ENCODE peak calls at places on chromosome 9, in five cellular contexts. Y, J, V, M and E are unnamed samples.

GRCh38 chr9:3023449-3023848 is 179.6 kb upstream of the PUM3 start:
- DNase-seq in V (no peak), Y (no peak), M (no peak), J (no peak), E (no peak)

GRCh38 chr9:121774715-121775613 is 123.5 kb downstream of the DAB2IP start:
- DNase-seq in Y (no peak), J (no peak), M (no peak), V (no peak), E (no peak)

GRCh38 chr9:29213374-29214161 is 1640.3 kb upstream of the C9orf72 start:
- DNase-seq in J (no peak), Y (peak), M (peak), V (peak), E (peak)

GRCh38 chr9:108050894-108051293 is 561.3 kb upstream of the KLF4 start:
- DNase-seq in J (no peak), Y (no peak), V (no peak), M (no peak), E (no peak)

GRCh38 chr9:134366223-134367031 is 40.2 kb downstream of the RXRA start:
- DNase-seq in V (peak), M (peak), J (peak), Y (peak), E (peak)

GRCh38 chr9:76198336-76198735 is 195.9 kb downstream of the RFK start:
- DNase-seq in V (no peak), M (no peak), J (no peak), Y (no peak), E (no peak)

GRCh38 chr9:130860458-130861316 is 25.6 kb downstream of the ABL1 start:
- DNase-seq in Y (peak), V (no peak), J (no peak), M (peak), E (no peak)

GRCh38 chr9:15249042-15249818 is 57.8 kb downstream of the TTC39B start:
- DNase-seq in Y (no peak), J (no peak), V (no peak), M (no peak), E (peak)

GRCh38 chr9:91102269-91102668 is 259.4 kb downstream of the AUH start:
- DNase-seq in Y (no peak), J (no peak), V (no peak), M (no peak), E (no peak)

GRCh38 chr9:121225240-121225639 is 23.6 kb upstream of the RAB14 start:
- DNase-seq in J (no peak), M (no peak), V (no peak), Y (peak), E (no peak)

GRCh38 chr9:128201441-128202369 is 1.5 kb upstream of the DNM1 start:
- DNase-seq in V (no peak), Y (peak), M (no peak), J (no peak), E (no peak)

GRCh38 chr9:77978086-77978781 is 53.4 kb downstream of the GNAQ start:
- DNase-seq in Y (peak), M (no peak), V (no peak), J (no peak), E (no peak)

GRCh38 chr9:81363916-81364480 is 325.3 kb downstream of the TLE1 start:
- DNase-seq in Y (no peak), J (no peak), V (no peak), M (no peak), E (no peak)

GRCh38 chr9:108103294-108103693 is 613.7 kb upstream of the KLF4 start:
- DNase-seq in V (no peak), Y (no peak), M (no peak), J (no peak), E (no peak)

GRCh38 chr9:99824378-99825157 is 2.9 kb downstream of the NR4A3 start:
- DNase-seq in Y (peak), J (peak), V (no peak), M (peak), E (peak)

GRCh38 chr9:133375724-133376654 is at the start of the genes STKLD1 and SURF4:
- DNase-seq in J (peak), Y (peak), M (peak), V (peak), E (peak)

GRCh38 chr9:126698756-126699155 is 85.0 kb downstream of the LMX1B start:
- DNase-seq in M (no peak), Y (no peak), V (no peak), J (no peak), E (no peak)

GRCh38 chr9:93693129-93693528 is 116.7 kb downstream of the PHF2 start:
- DNase-seq in M (no peak), J (no peak), Y (no peak), V (no peak), E (no peak)

GRCh38 chr9:76109953-76110352 is 219.5 kb downstream of the PCSK5 start:
- DNase-seq in M (peak), V (no peak), J (no peak), Y (no peak), E (peak)

GRCh38 chr9:87040410-87041009 is 93.2 kb upstream of the GAS1 start:
- DNase-seq in J (no peak), V (no peak), Y (no peak), M (no peak), E (no peak)

GRCh38 chr9:2621678-2622360 is at the start of gene VLDLR:
- DNase-seq in V (no peak), J (peak), Y (peak), M (peak), E (peak)

GRCh38 chr9:91705386-91705785 is 244.6 kb downstream of the ROR2 start:
- DNase-seq in Y (no peak), V (no peak), J (no peak), M (no peak), E (no peak)

GRCh38 chr9:136901516-136902258 is 15.4 kb downstream of the TRAF2 start:
- DNase-seq in Y (no peak), J (peak), V (no peak), M (peak), E (no peak)

GRCh38 chr9:80968611-80969010 is 720.7 kb downstream of the TLE1 start:
- DNase-seq in M (peak), Y (no peak), J (peak), V (no peak), E (no peak)

GRCh38 chr9:21715408-21715807 is 87.0 kb upstream of the MTAP start:
- DNase-seq in M (no peak), V (no peak), J (no peak), Y (no peak), E (no peak)

GRCh38 chr9:121331992-121332685 is 37.9 kb downstream of the STOM start:
- DNase-seq in V (no peak), Y (peak), J (peak), M (no peak), E (no peak)

GRCh38 chr9:94277885-94278536 is 18.9 kb downstream of the ZNF169 start:
- DNase-seq in Y (no peak), J (no peak), M (no peak), V (no peak), E (no peak)

GRCh38 chr9:121935744-121936143 is 157.4 kb downstream of the TTLL11 start:
- DNase-seq in V (no peak), M (no peak), Y (no peak), J (no peak), E (peak)

GRCh38 chr9:97415146-97415545 is 3.2 kb downstream of the TDRD7 start:
- DNase-seq in J (no peak), M (no peak), V (no peak), Y (no peak), E (no peak)

GRCh38 chr9:20658677-20659473 is 25.2 kb upstream of the FOCAD start:
- DNase-seq in J (no peak), V (no peak), Y (no peak), M (no peak), E (no peak)

GRCh38 chr9:27836661-27837401 is 263.6 kb upstream of the C9orf72 start:
- DNase-seq in M (no peak), Y (no peak), V (no peak), J (no peak), E (no peak)

GRCh38 chr9:81557452-81557956 is 131.8 kb downstream of the TLE1 start:
- DNase-seq in J (no peak), Y (peak), M (no peak), V (no peak), E (no peak)

GRCh38 chr9:135050072-135050990 is 37.1 kb upstream of the OLFM1 start:
- DNase-seq in M (no peak), V (no peak), J (no peak), Y (peak), E (no peak)

GRCh38 chr9:131633491-131634031 is 88.2 kb downstream of the PRRT1B start:
- DNase-seq in M (peak), V (no peak), Y (peak), J (no peak), E (no peak)

GRCh38 chr9:99012957-99013512 is 69.3 kb downstream of the COL15A1 start:
- DNase-seq in M (no peak), V (no peak), Y (no peak), J (no peak), E (no peak)

GRCh38 chr9:106880081-106880480 is 17.1 kb downstream of the ZNF462 start:
- DNase-seq in V (no peak), J (no peak), Y (no peak), M (no peak), E (no peak)

GRCh38 chr9:14313378-14313940 is 482 bp downstream of the NFIB start:
- DNase-seq in J (no peak), M (no peak), V (peak), Y (no peak), E (peak)

GRCh38 chr9:84991506-84991855 is 322.0 kb downstream of the NTRK2 start:
- DNase-seq in M (no peak), V (no peak), J (no peak), Y (no peak), E (no peak)

GRCh38 chr9:100340224-100340623 is 12.5 kb downstream of the TEX10 start:
- DNase-seq in J (no peak), Y (no peak), M (no peak), V (no peak), E (no peak)

GRCh38 chr9:69485466-69485865 is 160.5 kb downstream of the ENTREP1 start:
- DNase-seq in V (no peak), M (peak), Y (no peak), J (no peak), E (no peak)